ENCODE peak calls at places on chromosomes 7 and 10, in seven cellular contexts. R, M, X, O, J, C and A are unnamed samples.

GRCh38 chr7:36190447-36191291 is 37.6 kb downstream of the EEPD1 start:
- DNase-seq in R (no peak), M (no peak), X (no peak), O (no peak), J (no peak), C (no peak), A (no peak)

GRCh38 chr10:70683601-70684329 is 11.5 kb downstream of the ADAMTS14 start:
- DNase-seq in R (no peak), M (peak; percentile 39), X (no peak), O (no peak), J (no peak), C (no peak), A (no peak)

GRCh38 chr7:14504134-14504533 is 398.4 kb downstream of the DGKB start:
- DNase-seq in R (no peak), M (no peak), X (no peak), O (peak; percentile 84), J (no peak), C (no peak), A (no peak)

GRCh38 chr7:158818325-158819213 is 10.7 kb downstream of the ESYT2 start:
- DNase-seq in R (no peak), M (peak; percentile 97), X (peak; percentile 90), O (peak; percentile 56), J (peak; percentile 99), C (peak; percentile 87), A (peak; percentile 97)

GRCh38 chr10:24207781-24208611 is 942 bp upstream of the KIAA1217 start:
- DNase-seq in R (no peak), M (no peak), X (peak; percentile 44), O (no peak), J (peak; percentile 10), C (no peak), A (no peak)

GRCh38 chr7:74579800-74580685 is 77.5 kb upstream of the GTF2I start:
- DNase-seq in R (no peak), M (no peak), X (peak; percentile 86), O (no peak), J (no peak), C (no peak), A (no peak)

GRCh38 chr7:151361193-151361959 is 19.8 kb downstream of the NUB1 start:
- DNase-seq in R (no peak), M (no peak), X (no peak), O (no peak), J (no peak), C (no peak), A (peak; percentile 42)

GRCh38 chr7:119270045-119270464 is 1002.9 kb upstream of the KCND2 start:
- DNase-seq in R (no peak), M (no peak), X (peak; percentile 87), O (peak; percentile 68), J (peak; percentile 77), C (no peak), A (peak; percentile 64)

GRCh38 chr7:1160665-1161010 is 642 bp upstream of the ZFAND2A start:
- DNase-seq in R (no peak), M (peak; percentile 81), X (no peak), O (no peak), J (no peak), C (no peak), A (no peak)